ENCODE peak calls at places on chromosomes 6 and 20, in four cellular contexts. One of them, this sample, is unnamed.

GRCh38 chr6:20211037-20211940 is 980 bp downstream of the MBOAT1 start:
- DNase-seq in HepG2: no peak
- DNase-seq in K562: no peak
- DNase-seq in SK-N-SH: no peak
- DNase-seq in this sample: no peak

GRCh38 chr20:38125157-38126056 is 39.7 kb downstream of the TGM2 start:
- DNase-seq in HepG2: peak
- DNase-seq in K562: no peak
- DNase-seq in SK-N-SH: no peak
- DNase-seq in this sample: no peak

GRCh38 chr6:106959985-106960384 is 14.5 kb downstream of the CD24 start:
- DNase-seq in HepG2: no peak
- DNase-seq in K562: no peak
- DNase-seq in SK-N-SH: no peak
- DNase-seq in this sample: no peak

GRCh38 chr6:16130932-16131387 is 2.1 kb downstream of the MYLIP start:
- DNase-seq in HepG2: peak
- DNase-seq in K562: peak
- DNase-seq in SK-N-SH: peak
- DNase-seq in this sample: peak

GRCh38 chr6:85580878-85581267 is 12.8 kb downstream of the SNX14 start:
- DNase-seq in HepG2: peak
- DNase-seq in K562: peak
- DNase-seq in SK-N-SH: no peak
- DNase-seq in this sample: no peak

GRCh38 chr6:3325210-3325609 is 66.5 kb downstream of the PSMG4 start:
- DNase-seq in HepG2: no peak
- DNase-seq in K562: no peak
- DNase-seq in SK-N-SH: peak
- DNase-seq in this sample: no peak

GRCh38 chr20:45969712-45970634 is 2.0 kb downstream of the ZNF335 start:
- DNase-seq in HepG2: peak
- DNase-seq in K562: peak
- DNase-seq in SK-N-SH: peak
- DNase-seq in this sample: no peak

GRCh38 chr20:36215778-36216177 is 20.5 kb upstream of the AAR2 start:
- DNase-seq in HepG2: no peak
- DNase-seq in K562: no peak
- DNase-seq in SK-N-SH: no peak
- DNase-seq in this sample: no peak

GRCh38 chr20:13101701-13102100 is 92.9 kb downstream of the SPTLC3 start:
- DNase-seq in HepG2: no peak
- DNase-seq in K562: no peak
- DNase-seq in SK-N-SH: no peak
- DNase-seq in this sample: no peak

GRCh38 chr20:44079291-44079690 is 107.7 kb downstream of the JPH2 start:
- DNase-seq in HepG2: no peak
- DNase-seq in K562: no peak
- DNase-seq in SK-N-SH: no peak
- DNase-seq in this sample: no peak

GRCh38 chr6:21885532-21886089 is 292.1 kb downstream of the SOX4 start:
- DNase-seq in HepG2: no peak
- DNase-seq in K562: no peak
- DNase-seq in SK-N-SH: peak
- DNase-seq in this sample: no peak

GRCh38 chr20:57688295-57688694 is 21.5 kb downstream of the PMEPA1 start:
- DNase-seq in HepG2: no peak
- DNase-seq in K562: no peak
- DNase-seq in SK-N-SH: no peak
- DNase-seq in this sample: no peak

GRCh38 chr20:57258055-57258454 is 8.4 kb downstream of the BMP7 start:
- DNase-seq in HepG2: no peak
- DNase-seq in K562: no peak
- DNase-seq in SK-N-SH: no peak
- DNase-seq in this sample: no peak

GRCh38 chr6:101117397-101118185 is 236.5 kb upstream of the ASCC3 start:
- DNase-seq in HepG2: no peak
- DNase-seq in K562: no peak
- DNase-seq in SK-N-SH: no peak
- DNase-seq in this sample: no peak

GRCh38 chr20:9442858-9443257 is 71.5 kb upstream of the LAMP5 start:
- DNase-seq in HepG2: peak
- DNase-seq in K562: no peak
- DNase-seq in SK-N-SH: peak
- DNase-seq in this sample: peak

GRCh38 chr6:119096683-119097310 is 18.3 kb upstream of the FAM184A start:
- DNase-seq in HepG2: no peak
- DNase-seq in K562: no peak
- DNase-seq in SK-N-SH: no peak
- DNase-seq in this sample: no peak

DNA sequence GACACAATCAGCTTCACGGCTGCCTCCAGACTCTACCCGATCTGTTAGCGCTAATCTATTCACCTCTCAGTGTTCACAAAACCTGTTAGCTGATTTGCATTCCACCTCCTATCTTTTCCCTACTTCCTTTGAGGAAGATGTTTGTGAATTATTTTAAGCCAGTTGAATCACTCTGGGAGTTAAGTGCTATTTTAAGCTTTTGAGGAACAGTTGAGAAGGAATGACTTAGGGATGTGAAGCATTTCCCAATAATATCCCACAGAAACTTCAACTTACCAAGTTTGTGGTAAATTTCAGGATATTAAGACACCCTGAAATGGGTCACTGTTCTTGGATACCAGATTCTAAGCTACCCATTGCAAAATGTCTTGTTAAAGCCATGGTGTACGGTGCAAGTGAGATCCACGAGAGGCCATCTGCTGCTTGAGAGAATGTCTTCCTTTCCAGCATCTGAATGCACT is 145.2 kb upstream of the CITED2 start:
- DNase-seq in HepG2: no peak
- DNase-seq in K562: no peak
- DNase-seq in SK-N-SH: no peak
- DNase-seq in this sample: no peak
- TF ChIP-seq NFIC in HepG2: no peak
- TF ChIP-seq NFIC in K562: no peak
- TF ChIP-seq NFIC in SK-N-SH: no peak
- TF ChIP-seq NFIC in this sample: no peak

GRCh38 chr6:9250852-9251251 is 815.5 kb upstream of the SLC35B3 start:
- DNase-seq in HepG2: peak
- DNase-seq in K562: no peak
- DNase-seq in SK-N-SH: peak
- DNase-seq in this sample: no peak
- TF ChIP-seq CHD2 in HepG2: no peak
- TF ChIP-seq CHD2 in K562: no peak
- TF ChIP-seq CHD2 in SK-N-SH: no peak
- TF ChIP-seq CHD2 in this sample: no peak

DNA sequence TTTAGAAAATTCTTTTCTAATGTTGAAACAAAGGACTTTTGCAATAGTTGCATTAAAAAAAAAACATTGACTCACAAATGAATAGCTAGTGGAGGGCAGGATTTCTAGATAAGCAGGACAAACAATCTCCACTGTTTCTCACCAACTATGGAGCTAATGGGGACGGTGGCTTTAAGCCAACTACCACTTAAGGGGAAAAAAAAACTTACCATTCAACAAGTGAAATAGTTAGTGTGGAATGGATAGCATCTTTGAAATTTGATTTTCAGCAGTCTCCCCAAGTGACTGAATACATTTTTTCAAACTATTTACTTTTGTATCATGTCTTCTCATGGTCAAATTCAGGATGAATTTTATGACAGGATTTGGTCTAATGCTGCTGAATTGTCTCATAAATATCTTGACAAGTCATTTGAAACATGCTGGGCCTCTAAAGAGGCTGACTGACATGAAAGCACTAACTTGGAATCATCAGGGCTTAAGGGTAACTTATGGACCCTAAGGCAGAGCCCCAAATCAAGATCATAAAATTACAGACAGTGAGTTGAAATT is 100.5 kb downstream of the EYA4 start:
- DNase-seq in HepG2: peak
- DNase-seq in K562: no peak
- DNase-seq in SK-N-SH: peak
- DNase-seq in this sample: no peak
- TF ChIP-seq NFIC in HepG2: no peak
- TF ChIP-seq NFIC in K562: no peak
- TF ChIP-seq NFIC in SK-N-SH: peak
- TF ChIP-seq NFIC in this sample: no peak

DNA sequence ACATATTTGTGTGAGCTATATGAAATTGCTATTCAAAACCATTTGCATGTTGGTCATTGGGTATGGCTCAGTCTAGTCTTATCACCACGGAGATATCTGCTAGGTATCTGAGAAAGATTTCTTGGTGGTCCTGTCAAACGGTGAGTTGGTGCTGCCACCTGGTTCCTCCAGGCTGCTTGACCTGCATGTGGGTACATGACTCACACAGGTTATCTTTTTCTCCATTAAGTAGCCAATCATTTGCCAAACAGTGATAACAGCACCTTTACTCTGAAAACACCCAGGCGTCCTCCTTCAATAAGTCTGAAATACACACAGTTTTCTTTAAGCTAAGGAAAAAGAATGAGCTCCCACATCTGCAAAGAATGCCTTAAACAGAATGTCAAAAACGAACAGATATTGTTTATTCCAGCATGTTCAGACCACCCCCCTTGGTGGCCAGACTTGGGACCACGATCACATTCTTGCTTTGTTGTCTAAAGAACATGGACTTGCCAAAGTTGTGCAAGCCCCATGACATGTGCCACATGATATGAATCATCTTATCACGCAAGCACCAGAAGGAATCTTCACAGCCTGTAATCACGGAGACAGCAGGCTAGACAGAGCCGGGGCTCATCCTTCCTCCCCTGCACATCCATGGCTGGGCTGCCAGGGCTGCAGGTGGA is 200.7 kb upstream of the THBS2 start:
- DNase-seq in HepG2: peak
- DNase-seq in K562: peak
- DNase-seq in SK-N-SH: no peak
- DNase-seq in this sample: no peak
- TF ChIP-seq CHD2 in HepG2: no peak
- TF ChIP-seq CHD2 in K562: no peak
- TF ChIP-seq CHD2 in SK-N-SH: no peak
- TF ChIP-seq CHD2 in this sample: no peak

GRCh38 chr6:35082046-35082732 is 59.0 kb downstream of the TCP11 start:
- DNase-seq in HepG2: no peak
- DNase-seq in K562: no peak
- DNase-seq in SK-N-SH: no peak
- DNase-seq in this sample: no peak

GRCh38 chr6:35084511-35085203 is 56.5 kb downstream of the TCP11 start:
- DNase-seq in HepG2: no peak
- DNase-seq in K562: no peak
- DNase-seq in SK-N-SH: peak
- DNase-seq in this sample: no peak

GRCh38 chr6:35082733-35083403 is 58.3 kb downstream of the TCP11 start:
- DNase-seq in HepG2: no peak
- DNase-seq in K562: no peak
- DNase-seq in SK-N-SH: peak
- DNase-seq in this sample: no peak

GRCh38 chr6:35084041-35084491 is 57.1 kb downstream of the TCP11 start:
- DNase-seq in HepG2: no peak
- DNase-seq in K562: no peak
- DNase-seq in SK-N-SH: peak
- DNase-seq in this sample: no peak

GRCh38 chr6:35083507-35083906 is 57.6 kb downstream of the TCP11 start:
- DNase-seq in HepG2: no peak
- DNase-seq in K562: no peak
- DNase-seq in SK-N-SH: peak
- DNase-seq in this sample: no peak
- TF ChIP-seq NFIC in HepG2: no peak
- TF ChIP-seq NFIC in K562: no peak
- TF ChIP-seq NFIC in SK-N-SH: no peak
- TF ChIP-seq NFIC in this sample: no peak

GRCh38 chr20:39898467-39898852 is 790.6 kb downstream of the MAFB start:
- DNase-seq in HepG2: no peak
- DNase-seq in K562: no peak
- DNase-seq in SK-N-SH: no peak
- DNase-seq in this sample: no peak

GRCh38 chr20:39899881-39900280 is 789.2 kb downstream of the MAFB start:
- DNase-seq in HepG2: no peak
- DNase-seq in K562: no peak
- DNase-seq in SK-N-SH: no peak
- DNase-seq in this sample: no peak

GRCh38 chr20:39893013-39893685 is 795.9 kb downstream of the MAFB start:
- DNase-seq in HepG2: no peak
- DNase-seq in K562: no peak
- DNase-seq in SK-N-SH: no peak
- DNase-seq in this sample: no peak

GRCh38 chr20:39897781-39898466 is 791.1 kb downstream of the MAFB start:
- DNase-seq in HepG2: no peak
- DNase-seq in K562: no peak
- DNase-seq in SK-N-SH: no peak
- DNase-seq in this sample: no peak

DNA sequence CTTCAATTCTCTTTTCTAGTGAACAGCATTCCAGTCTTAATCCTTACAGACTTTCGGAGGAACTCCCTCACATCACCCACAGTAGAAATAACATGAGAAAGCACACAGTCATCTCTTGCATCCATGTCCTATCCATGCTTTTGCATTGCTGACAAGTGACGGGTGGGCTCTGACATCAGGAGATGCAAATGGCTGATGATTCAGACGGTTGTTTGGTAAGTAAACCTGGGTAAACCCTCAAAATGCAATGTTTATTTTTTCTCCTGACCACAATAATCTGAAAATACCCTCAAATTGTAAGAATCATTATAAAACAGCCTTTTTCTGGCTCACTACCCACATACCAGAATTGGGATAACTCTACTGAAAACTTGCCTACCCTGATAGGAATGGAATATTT is 792.0 kb downstream of the MAFB start:
- DNase-seq in HepG2: no peak
- DNase-seq in K562: no peak
- DNase-seq in SK-N-SH: no peak
- DNase-seq in this sample: no peak
- TF ChIP-seq CHD2 in HepG2: no peak
- TF ChIP-seq CHD2 in K562: no peak
- TF ChIP-seq CHD2 in SK-N-SH: no peak
- TF ChIP-seq CHD2 in this sample: no peak